ENCODE peak calls at places on chromosomes 11 and 22, in ten cellular contexts. W, A, E, I, U, H, C, F, T and K are unnamed samples.

GRCh38 chr11:117837070-117837776 is 12.7 kb upstream of the FXYD2 start:
- DNase-seq in W (no peak), A (no peak), E (no peak), I (no peak), U (no peak), H (no peak), C (peak; percentile 5), F (peak; percentile 15), T (no peak), K (no peak)

GRCh38 chr11:65219930-65220213 is 38.1 kb downstream of the CAPN1 start:
- DNase-seq in W (no peak), A (no peak), E (peak; percentile 29), I (no peak), U (no peak), H (no peak), C (no peak), F (no peak), T (no peak), K (no peak)

GRCh38 chr11:66012371-66012945 is 650 bp downstream of the CST6 start:
- DNase-seq in W (peak; percentile 29), A (no peak), E (no peak), I (no peak), U (no peak), H (no peak), C (no peak), F (no peak), T (no peak), K (no peak)

GRCh38 chr11:2575611-2576051 is 124.2 kb downstream of the KCNQ1OT1 start:
- DNase-seq in W (no peak), A (no peak), E (no peak), I (no peak), U (no peak), H (no peak), C (no peak), F (peak; percentile 8), T (no peak), K (no peak)

GRCh38 chr11:8812438-8812837 is 98.6 kb upstream of the AKIP1 start:
- DNase-seq in W (no peak), A (no peak), E (no peak), I (no peak), U (no peak), H (no peak), C (no peak), F (peak; percentile 36), T (peak; percentile 34), K (no peak)

GRCh38 chr22:24427500-24428164 is at the start of gene ADORA2A:
- DNase-seq in W (peak; percentile 76), A (peak; percentile 81), E (no peak), I (peak; percentile 68), U (no peak), H (peak; percentile 62), C (no peak), F (no peak), T (no peak), K (no peak)

GRCh38 chr11:132310390-132311375 is 940.3 kb downstream of the NTM start:
- DNase-seq in W (peak; percentile 49), A (no peak), E (no peak), I (no peak), U (peak; percentile 5), H (no peak), C (no peak), F (no peak), T (no peak), K (no peak)

GRCh38 chr11:76102772-76103171 is 103.5 kb downstream of the WNT11 start:
- DNase-seq in W (no peak), A (no peak), E (no peak), I (no peak), U (peak; percentile 58), H (no peak), C (peak; percentile 36), F (peak; percentile 24), T (no peak), K (no peak)

GRCh38 chr11:19597876-19598275 is 114.8 kb upstream of the NAV2 start:
- DNase-seq in W (no peak), A (no peak), E (no peak), I (no peak), U (no peak), H (no peak), C (no peak), F (no peak), T (no peak), K (no peak)

GRCh38 chr11:134045799-134046635 is 22.9 kb upstream of the JAM3 start:
- DNase-seq in W (no peak), A (no peak), E (no peak), I (peak; percentile 69), U (no peak), H (no peak), C (no peak), F (no peak), T (no peak), K (no peak)

GRCh38 chr11:80186687-80187086 is 745.9 kb upstream of the TENM4 start:
- DNase-seq in W (no peak), A (no peak), E (no peak), I (no peak), U (peak; percentile 25), H (no peak), C (no peak), F (no peak), T (no peak), K (no peak)

GRCh38 chr11:12169822-12170221 is 59.4 kb downstream of the MICAL2 start:
- DNase-seq in W (no peak), A (no peak), E (no peak), I (no peak), U (no peak), H (no peak), C (no peak), F (no peak), T (no peak), K (no peak)

GRCh38 chr22:18068991-18069390 is 8.8 kb upstream of the PEX26 start:
- DNase-seq in W (no peak), A (no peak), E (no peak), I (no peak), U (no peak), H (no peak), C (no peak), F (no peak), T (no peak), K (no peak)

GRCh38 chr11:126526471-126526870 is 171.0 kb downstream of the ST3GAL4 start:
- DNase-seq in W (no peak), A (no peak), E (no peak), I (no peak), U (no peak), H (no peak), C (no peak), F (no peak), T (no peak), K (no peak)

GRCh38 chr22:35301370-35301874 is 1.7 kb downstream of the TOM1 start:
- DNase-seq in W (no peak), A (no peak), E (no peak), I (peak; percentile 92), U (peak; percentile 98), H (no peak), C (no peak), F (no peak), T (no peak), K (no peak)

GRCh38 chr11:7689239-7689638 is 15.9 kb upstream of the CYB5R2 start:
- DNase-seq in W (no peak), A (no peak), E (no peak), I (no peak), U (no peak), H (no peak), C (no peak), F (no peak), T (no peak), K (no peak)

GRCh38 chr22:44764974-44765373 is 12.6 kb downstream of the ARHGAP8 start:
- DNase-seq in W (no peak), A (no peak), E (no peak), I (no peak), U (no peak), H (no peak), C (no peak), F (no peak), T (no peak), K (no peak)

GRCh38 chr11:45180158-45180887 is 33.9 kb downstream of the PRDM11 start:
- DNase-seq in W (peak; percentile 45), A (no peak), E (no peak), I (no peak), U (no peak), H (no peak), C (no peak), F (peak; percentile 74), T (peak; percentile 57), K (no peak)

GRCh38 chr11:86388198-86388597 is 13.5 kb downstream of the CCDC81 start:
- DNase-seq in W (no peak), A (no peak), E (no peak), I (no peak), U (no peak), H (no peak), C (no peak), F (no peak), T (peak; percentile 4), K (no peak)

GRCh38 chr11:12161137-12161536 is 50.7 kb downstream of the MICAL2 start:
- DNase-seq in W (no peak), A (no peak), E (no peak), I (no peak), U (no peak), H (no peak), C (peak; percentile 57), F (no peak), T (no peak), K (no peak)

GRCh38 chr22:38317995-38318715 is 922 bp upstream of the CSNK1E start:
- DNase-seq in W (no peak), A (no peak), E (peak; percentile 80), I (peak; percentile 66), U (peak; percentile 95), H (no peak), C (peak; percentile 74), F (peak; percentile 59), T (peak; percentile 73), K (no peak)

GRCh38 chr11:45885274-45885920 is at the start of gene MAPK8IP1:
- DNase-seq in W (peak; percentile 90), A (peak; percentile 46), E (no peak), I (no peak), U (no peak), H (no peak), C (peak; percentile 42), F (peak; percentile 70), T (peak; percentile 58), K (no peak)

GRCh38 chr11:45449036-45449601 is 163.0 kb upstream of the SYT13 start:
- DNase-seq in W (no peak), A (no peak), E (no peak), I (no peak), U (no peak), H (no peak), C (no peak), F (no peak), T (no peak), K (no peak)